ENCODE peak calls at places on chromosomes 2 and 18, in four cellular contexts. U is IMR-90, O is K562, M is GM12878. F is an unnamed sample. For H3K4me1 and H3K9me3, the result is how much of the 10 kb centered on the place peaks cover.

GRCh38 chr18:6776193-6776592 is 46.7 kb downstream of the ARHGAP28 start:
- DNase-seq in O (no peak), M (no peak), U (peak), F (no peak)

GRCh38 chr2:10240161-10240681 is 62.5 kb upstream of the HPCAL1 start:
- DNase-seq in M (no peak), O (no peak), U (no peak), F (no peak)

GRCh38 chr18:35038029-35038428 is 3.2 kb upstream of the MAPRE2 start:
- DNase-seq in M (no peak), U (no peak), O (no peak), F (no peak)

GRCh38 chr2:71153585-71153984 is 23.2 kb downstream of the MPHOSPH10 start:
- DNase-seq in M (no peak), O (no peak), U (no peak), F (no peak)

GRCh38 chr2:218830526-218831306 is 887 bp downstream of the PRKAG3 start:
- DNase-seq in M (no peak), O (no peak), U (no peak), F (no peak)

GRCh38 chr2:32553829-32554432 is 73.9 kb upstream of the TTC27 start:
- DNase-seq in U (peak), M (peak), O (peak), F (peak)

GRCh38 chr2:37768491-37768925 is 97.1 kb upstream of the CDC42EP3 start:
- DNase-seq in U (peak), M (no peak), O (no peak), F (peak)

GRCh38 chr2:213065583-213066444 is 85.6 kb downstream of the IKZF2 start:
- DNase-seq in M (no peak), O (no peak), U (peak), F (no peak)

GRCh38 chr18:55579471-55579870 is 8.5 kb downstream of the TCF4 start:
- DNase-seq in U (peak), M (no peak), O (no peak), F (no peak)

GRCh38 chr18:43141208-43141607 is 25.7 kb upstream of the RIT2 start:
- DNase-seq in O (no peak), U (no peak), M (no peak), F (no peak)

GRCh38 chr18:75581336-75582121 is 154.0 kb upstream of the SMIM21 start:
- DNase-seq in M (no peak), O (no peak), U (no peak), F (no peak)

GRCh38 chr18:24726727-24727539 is 266.5 kb downstream of the HRH4 start:
- DNase-seq in O (peak), M (no peak), U (peak), F (peak)

GRCh38 chr2:181762848-181763247 is 82.5 kb upstream of the NEUROD1 start:
- DNase-seq in O (no peak), U (no peak), M (no peak), F (no peak)

GRCh38 chr2:190835303-190835930 is 45.2 kb upstream of the GLS start:
- DNase-seq in U (peak), O (no peak), M (no peak), F (peak)

GRCh38 chr18:11327656-11328055 is 178.3 kb upstream of the PIEZO2 start:
- DNase-seq in M (no peak), O (no peak), U (peak), F (no peak)

GRCh38 chr2:127586746-127587295 is 51.3 kb downstream of the MYO7B start:
- DNase-seq in O (no peak), M (no peak), U (no peak), F (no peak)

DNA sequence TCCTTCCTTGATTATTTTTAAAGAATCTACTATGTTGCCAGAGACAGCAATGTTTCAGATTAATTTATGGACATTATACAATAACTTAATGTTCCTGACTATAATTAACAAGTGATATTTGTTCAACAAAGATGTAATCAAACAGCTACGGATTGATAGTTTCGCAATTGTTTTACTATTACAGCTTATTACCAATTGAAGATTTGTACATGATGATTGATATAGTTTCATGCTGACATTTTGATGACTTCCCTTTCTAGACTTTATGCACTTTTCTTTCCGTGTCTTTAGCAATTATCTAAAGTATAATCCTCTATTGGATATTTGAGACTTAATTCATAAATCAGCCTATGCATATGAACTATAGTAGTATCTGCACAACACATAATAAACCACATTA is 6.5 kb downstream of the SP5 start:
- DNase-seq in O (no peak), U (no peak), M (no peak), F (no peak)
- TF ChIP-seq ELK1 in O (no peak), U (no peak), M (no peak), F (no peak)

DNA sequence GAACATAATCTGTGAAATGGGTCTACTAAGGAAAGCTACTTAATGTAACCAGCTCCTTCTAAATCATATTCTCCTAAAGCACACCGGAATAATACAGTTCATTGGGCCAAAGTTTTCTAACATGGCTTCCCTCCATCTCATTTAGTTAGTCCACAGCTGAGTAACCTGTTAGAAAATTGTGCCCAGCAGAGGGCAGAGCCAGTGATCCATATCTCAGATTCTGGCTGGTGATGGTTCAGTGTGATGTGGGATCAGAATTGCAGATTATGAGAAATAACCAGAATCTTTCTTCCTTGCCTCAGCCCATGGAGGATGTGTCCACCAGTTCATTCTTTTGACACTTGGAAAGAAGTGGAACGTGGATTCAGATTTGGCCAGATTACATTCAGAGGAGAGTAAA is 9.4 kb upstream of the CTLA4 start:
- DNase-seq in M (no peak), U (no peak), O (no peak), F (no peak)
- H3K4me1 ChIP-seq in M (under half), U (under half), O (under half), F (under half)

GRCh38 chr2:76307495-76307894 is 596.8 kb upstream of the GCFC2 start:
- DNase-seq in U (no peak), M (no peak), O (no peak), F (no peak)

GRCh38 chr2:76310894-76311293 is 600.2 kb upstream of the GCFC2 start:
- DNase-seq in O (no peak), M (no peak), U (no peak), F (no peak)

GRCh38 chr2:76314621-76315020 is 603.9 kb upstream of the GCFC2 start:
- DNase-seq in M (no peak), U (no peak), O (no peak), F (no peak)

GRCh38 chr2:76316691-76317090 is 606.0 kb upstream of the GCFC2 start:
- DNase-seq in O (no peak), U (no peak), M (no peak), F (no peak)

GRCh38 chr2:76311713-76312112 is 601.0 kb upstream of the GCFC2 start:
- DNase-seq in U (no peak), O (no peak), M (no peak), F (no peak)
- H3K9me3 ChIP-seq in U (under half), O (under half), M (under half), F (under half)

DNA sequence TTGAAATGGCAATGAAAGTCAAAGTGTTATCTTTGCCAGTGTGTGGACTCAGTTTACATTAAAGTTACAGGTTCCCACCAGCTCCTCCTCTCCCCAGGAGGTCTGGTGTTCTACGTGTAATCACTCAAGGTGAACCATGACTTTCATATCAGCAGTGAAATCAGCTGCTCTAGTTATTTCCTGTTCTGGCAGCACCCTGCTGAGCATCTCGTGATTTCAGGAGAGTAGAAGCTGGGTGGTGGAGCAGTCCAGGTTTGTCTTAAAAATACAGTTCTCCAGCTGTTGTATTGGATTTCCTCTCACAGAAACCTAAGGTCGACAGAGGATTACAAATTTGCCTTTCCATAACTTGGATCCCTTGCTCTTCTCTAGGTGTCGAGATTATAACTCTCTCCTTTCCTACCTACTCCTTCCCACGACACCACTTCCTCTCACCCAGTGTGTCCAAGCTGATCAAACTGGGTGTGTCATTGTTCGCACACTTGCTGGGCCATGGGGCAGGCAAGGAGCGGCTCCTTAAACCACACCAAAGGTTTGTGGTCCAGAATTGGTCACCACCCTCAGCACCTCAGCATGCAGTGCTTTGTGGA is 13.0 kb upstream of the ARHGAP25 start:
- DNase-seq in M (no peak), U (no peak), O (no peak), F (no peak)
- TF ChIP-seq ELK1 in M (no peak), U (no peak), O (no peak), F (no peak)

DNA sequence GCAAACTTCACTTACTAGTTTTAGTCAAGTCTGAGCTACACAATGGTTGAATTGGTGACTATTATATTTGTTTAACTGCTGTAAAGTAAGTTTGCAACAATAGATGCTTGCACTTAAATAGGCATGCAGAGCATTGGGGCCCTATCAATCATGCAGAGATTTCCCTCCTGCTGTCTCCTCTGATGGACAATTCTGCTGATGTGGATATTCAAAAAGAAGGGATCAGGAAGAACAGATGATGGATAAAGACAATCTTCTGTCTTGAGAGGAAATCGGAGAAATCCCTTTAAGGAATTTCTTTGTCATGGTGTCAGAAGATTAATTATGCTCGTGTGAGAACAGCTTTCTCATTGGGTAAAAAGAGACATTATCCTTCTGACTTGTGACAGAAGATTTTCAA is 89.1 kb downstream of the GREB1L start:
- DNase-seq in M (no peak), O (no peak), U (no peak), F (no peak)
- H3K4me1 ChIP-seq in M (under half), O (under half), U (under half), F (under half)

GRCh38 chr2:236874866-236875481 is 210.7 kb upstream of the COPS8 start:
- DNase-seq in O (no peak), U (no peak), M (no peak), F (no peak)

GRCh38 chr2:236875906-236876505 is 209.7 kb upstream of the COPS8 start:
- DNase-seq in M (no peak), U (no peak), O (no peak), F (no peak)

GRCh38 chr2:236879416-236879963 is 206.2 kb upstream of the COPS8 start:
- DNase-seq in U (no peak), M (no peak), O (no peak), F (no peak)

GRCh38 chr2:236876642-236877041 is 209.0 kb upstream of the COPS8 start:
- DNase-seq in M (no peak), O (no peak), U (no peak), F (no peak)

DNA sequence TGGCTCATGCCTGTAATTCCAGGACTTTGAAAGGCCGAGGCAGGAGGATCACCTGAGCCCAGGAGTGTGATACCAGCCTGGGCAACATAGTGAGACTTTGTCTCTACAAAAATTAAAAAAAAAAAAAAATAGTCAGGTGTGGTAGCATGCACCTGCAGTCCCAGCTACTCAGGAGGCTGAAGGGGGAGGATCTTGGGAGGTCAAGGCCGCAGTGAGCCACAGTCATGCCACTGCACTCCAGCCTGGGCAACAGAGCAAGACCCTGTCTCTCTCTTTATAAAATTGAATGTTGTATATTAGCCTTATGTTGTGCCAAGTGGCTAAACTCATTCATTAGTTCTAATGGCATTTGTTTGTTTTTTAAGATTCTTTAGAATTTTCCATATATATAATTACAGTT is 207.7 kb upstream of the COPS8 start:
- DNase-seq in M (no peak), U (no peak), O (no peak), F (no peak)
- H3K9me3 ChIP-seq in M (under half), U (under half), O (under half), F (under half)

GRCh38 chr2:63049291-63050185 is 1.1 kb upstream of the OTX1 start:
- DNase-seq in M (no peak), U (peak), O (no peak), F (peak)
- TF ChIP-seq ELK1 in M (no peak), U (no peak), O (no peak), F (no peak)